ENCODE peak calls at places on chromosomes 3 and 15, in four cellular contexts. Z, T, I and H are unnamed samples.

GRCh38 chr15:100879046-100879445 is 585 bp upstream of the ALDH1A3 start:
- DNase-seq in Z (peak), T (no peak), I (no peak), H (no peak)

GRCh38 chr3:151925876-151926275 is 52.4 kb downstream of the SUCNR1 start:
- DNase-seq in Z (no peak), T (no peak), I (no peak), H (no peak)

GRCh38 chr3:191105418-191105817 is 93.6 kb upstream of the OSTN start:
- DNase-seq in Z (no peak), T (no peak), I (no peak), H (no peak)

GRCh38 chr15:96431787-96432186 is 101.3 kb downstream of the NR2F2 start:
- DNase-seq in Z (no peak), T (no peak), I (no peak), H (no peak)

GRCh38 chr3:169669816-169670215 is 6.3 kb upstream of the MECOM start:
- DNase-seq in Z (no peak), T (no peak), I (no peak), H (no peak)

GRCh38 chr15:68315495-68316007 is 38.0 kb downstream of the FEM1B start:
- DNase-seq in Z (no peak), T (no peak), I (no peak), H (peak)

GRCh38 chr15:67117356-67117755 is 52.0 kb downstream of the SMAD3 start:
- DNase-seq in Z (no peak), T (no peak), I (no peak), H (no peak)

GRCh38 chr3:15108869-15109268 is 9.9 kb upstream of the RBSN start:
- DNase-seq in Z (no peak), T (no peak), I (no peak), H (no peak)

GRCh38 chr3:187188931-187189330 is 8.4 kb upstream of the RTP1 start:
- DNase-seq in Z (no peak), T (peak), I (no peak), H (no peak)

GRCh38 chr15:70262591-70263274 is 165.0 kb upstream of the TLE3 start:
- DNase-seq in Z (no peak), T (no peak), I (no peak), H (no peak)

GRCh38 chr3:125507128-125507527 is 12.9 kb downstream of the SNX4 start:
- DNase-seq in Z (no peak), T (no peak), I (no peak), H (no peak)

GRCh38 chr15:64991536-64992135 is 1.9 kb upstream of the SPG21 start:
- DNase-seq in Z (no peak), T (no peak), I (peak), H (no peak)

GRCh38 chr3:171056528-171056927 is 30.0 kb upstream of the SLC2A2 start:
- DNase-seq in Z (no peak), T (no peak), I (no peak), H (no peak)

GRCh38 chr15:42504631-42505030 is 9.2 kb downstream of the SNAP23 start:
- DNase-seq in Z (no peak), T (no peak), I (no peak), H (no peak)

GRCh38 chr15:31159837-31160236 is 58.3 kb upstream of the TRPM1 start:
- DNase-seq in Z (no peak), T (no peak), I (no peak), H (no peak)

GRCh38 chr3:87186631-87187159 is 40.4 kb upstream of the CHMP2B start:
- DNase-seq in Z (no peak), T (no peak), I (no peak), H (no peak)

GRCh38 chr15:87871130-87871737 is 385.3 kb downstream of the NTRK3 start:
- DNase-seq in Z (no peak), T (no peak), I (no peak), H (no peak)

GRCh38 chr15:64343841-64344240 is 12.1 kb downstream of the CSNK1G1 start:
- DNase-seq in Z (no peak), T (no peak), I (no peak), H (no peak)

GRCh38 chr15:59963925-59964324 is 40.2 kb upstream of the FOXB1 start:
- DNase-seq in Z (no peak), T (no peak), I (no peak), H (no peak)

GRCh38 chr15:76994001-76994400 is 925 bp upstream of the PSTPIP1 start:
- DNase-seq in Z (peak), T (no peak), I (peak), H (no peak)

GRCh38 chr15:76994496-76994895 is 430 bp upstream of the PSTPIP1 start:
- DNase-seq in Z (no peak), T (no peak), I (no peak), H (no peak)

GRCh38 chr15:76996526-76997401 is 1.8 kb downstream of the PSTPIP1 start:
- DNase-seq in Z (peak), T (no peak), I (peak), H (no peak)

GRCh38 chr15:76994971-76995945 is at the start of gene PSTPIP1:
- DNase-seq in Z (peak), T (no peak), I (peak), H (no peak)

GRCh38 chr15:76996076-76996525 is 1.2 kb downstream of the PSTPIP1 start:
- DNase-seq in Z (no peak), T (no peak), I (no peak), H (no peak)
- H3K4me3 ChIP-seq in Z (peak), T (no peak), I (peak), H (peak)

GRCh38 chr3:195801251-195802183 is 10.2 kb downstream of the MUC4 start:
- DNase-seq in Z (no peak), T (no peak), I (no peak), H (no peak)

GRCh38 chr3:195802261-195802701 is 9.4 kb downstream of the MUC4 start:
- DNase-seq in Z (no peak), T (no peak), I (no peak), H (no peak)

GRCh38 chr3:195805181-195805580 is 6.5 kb downstream of the MUC4 start:
- DNase-seq in Z (no peak), T (no peak), I (no peak), H (no peak)

GRCh38 chr3:195803309-195803908 is 8.3 kb downstream of the MUC4 start:
- DNase-seq in Z (no peak), T (no peak), I (no peak), H (no peak)

DNA sequence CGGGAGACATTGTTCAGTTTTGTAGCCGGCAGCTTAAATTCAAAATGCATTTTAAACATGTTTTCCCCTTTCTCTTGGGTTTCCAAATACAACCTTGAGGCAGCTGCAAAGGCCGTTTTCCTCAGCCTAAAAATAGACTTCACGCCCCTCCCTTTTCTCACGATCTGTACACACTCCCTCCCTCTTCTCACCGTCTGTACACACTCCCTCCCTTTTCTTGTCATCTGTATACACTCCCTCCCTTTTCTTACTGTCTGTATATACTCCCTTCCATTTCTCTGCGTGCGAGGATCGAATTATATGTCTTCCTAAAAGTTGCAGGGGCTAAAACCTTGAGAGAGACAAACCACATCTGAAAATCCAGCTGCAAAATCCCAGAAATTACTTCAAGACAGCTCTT is 8.9 kb downstream of the MUC4 start:
- DNase-seq in Z (no peak), T (no peak), I (no peak), H (no peak)
- H3K4me3 ChIP-seq in Z (peak), T (no peak), I (peak), H (peak)

DNA sequence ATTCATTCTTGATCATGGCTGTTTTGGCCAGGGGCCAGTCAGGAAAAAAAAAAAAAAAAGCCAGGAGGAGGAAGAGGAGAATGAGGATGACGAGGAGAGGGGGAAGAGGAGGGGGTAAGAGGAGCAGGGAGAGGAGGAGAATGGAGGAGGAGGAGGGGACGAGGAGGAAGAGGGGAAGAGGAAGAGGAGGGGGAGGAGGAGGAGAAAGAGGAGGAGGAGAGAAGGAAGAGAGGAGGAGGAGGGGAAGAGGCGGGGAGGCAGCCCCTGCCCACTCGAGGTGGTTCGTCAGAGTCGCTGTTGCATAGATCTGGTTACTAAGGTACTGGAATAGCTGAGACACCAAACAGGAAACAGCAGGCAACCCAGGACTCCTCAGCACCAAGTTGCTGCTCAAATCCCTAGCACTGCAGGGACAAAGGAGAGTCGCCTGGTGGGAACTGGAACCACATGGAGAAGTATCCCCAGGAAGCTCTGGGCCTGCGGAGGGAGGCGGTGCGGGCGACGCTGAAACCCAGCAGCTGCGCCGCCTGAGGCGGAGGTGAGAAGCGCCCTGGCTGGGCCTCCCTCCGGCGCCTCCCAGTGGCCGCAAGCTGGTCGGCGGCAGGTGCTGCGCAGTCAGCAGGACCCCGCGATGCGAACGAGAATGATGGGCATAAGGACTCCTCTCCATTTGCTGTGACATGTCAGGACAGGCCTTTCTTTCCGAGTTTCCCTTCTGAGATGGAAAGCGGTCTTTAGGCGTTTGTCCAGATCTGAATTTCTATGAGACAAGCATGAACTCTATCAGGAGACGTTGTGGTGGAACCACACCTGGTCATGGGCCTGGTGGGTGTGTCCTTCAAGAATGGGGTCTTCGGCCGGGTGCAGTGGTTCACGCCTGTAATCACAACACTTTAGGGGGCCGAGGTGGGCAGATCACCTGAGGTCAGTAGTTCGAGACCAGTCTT is 17.5 kb downstream of the FAM240A start:
- DNase-seq in Z (peak), T (peak), I (peak), H (no peak)
- H3K4me3 ChIP-seq in Z (peak), T (peak), I (peak), H (peak)

GRCh38 chr3:142077859-142078500 is 71.4 kb downstream of the TFDP2 start:
- DNase-seq in Z (no peak), T (no peak), I (no peak), H (no peak)

GRCh38 chr3:142086581-142087090 is 62.7 kb downstream of the TFDP2 start:
- DNase-seq in Z (no peak), T (no peak), I (no peak), H (no peak)

GRCh38 chr3:142077155-142077858 is 72.0 kb downstream of the TFDP2 start:
- DNase-seq in Z (no peak), T (no peak), I (no peak), H (no peak)

DNA sequence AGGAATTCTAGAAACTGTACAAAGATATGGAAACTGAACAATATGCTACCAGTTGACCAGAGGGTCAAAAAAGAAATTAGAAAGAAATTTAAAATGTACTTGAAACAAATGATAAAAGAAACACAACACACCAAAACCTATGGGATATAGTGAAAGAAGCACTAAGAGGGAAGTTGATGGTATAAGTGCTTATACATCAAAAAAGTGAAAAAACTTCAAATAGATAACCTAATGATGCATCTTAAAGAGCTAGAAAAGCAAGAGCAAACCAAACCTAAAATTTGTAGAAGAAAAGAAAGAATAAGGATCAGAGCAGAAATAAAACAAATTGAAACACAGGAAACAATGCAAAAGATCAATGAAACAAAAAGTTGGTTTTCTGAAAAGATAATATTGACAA is 68.2 kb downstream of the TFDP2 start:
- DNase-seq in Z (no peak), T (no peak), I (no peak), H (no peak)
- H3K4me3 ChIP-seq in Z (no peak), T (no peak), I (no peak), H (no peak)

GRCh38 chr3:135556184-135556583 is 409.3 kb upstream of the PPP2R3A start:
- DNase-seq in Z (no peak), T (no peak), I (no peak), H (no peak)
- H3K4me3 ChIP-seq in Z (no peak), T (no peak), I (no peak), H (no peak)

DNA sequence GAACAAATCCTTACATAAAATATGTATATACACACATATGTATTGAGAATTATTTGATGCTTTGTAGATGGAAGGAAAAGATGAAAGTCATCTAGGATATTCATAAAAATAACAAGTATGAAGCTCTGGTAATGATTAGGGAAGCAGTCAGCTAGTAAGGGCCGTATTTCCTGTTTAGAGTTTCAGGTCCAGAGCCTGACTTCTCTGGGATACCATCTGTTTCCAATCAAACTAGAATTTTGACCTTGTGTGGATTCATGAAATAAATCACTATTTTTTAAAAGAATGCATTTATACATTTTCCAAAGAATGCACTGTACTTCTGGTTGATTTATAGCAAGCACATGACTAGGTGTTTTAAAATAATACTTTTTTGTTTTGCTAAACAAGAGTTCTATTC is 156.1 kb upstream of the CGNL1 start:
- DNase-seq in Z (no peak), T (no peak), I (no peak), H (no peak)
- H3K4me3 ChIP-seq in Z (no peak), T (no peak), I (peak), H (peak)

GRCh38 chr3:71109241-71109976 is 474.1 kb downstream of the FOXP1 start:
- DNase-seq in Z (no peak), T (no peak), I (no peak), H (no peak)
- H3K4me3 ChIP-seq in Z (no peak), T (no peak), I (no peak), H (no peak)

DNA sequence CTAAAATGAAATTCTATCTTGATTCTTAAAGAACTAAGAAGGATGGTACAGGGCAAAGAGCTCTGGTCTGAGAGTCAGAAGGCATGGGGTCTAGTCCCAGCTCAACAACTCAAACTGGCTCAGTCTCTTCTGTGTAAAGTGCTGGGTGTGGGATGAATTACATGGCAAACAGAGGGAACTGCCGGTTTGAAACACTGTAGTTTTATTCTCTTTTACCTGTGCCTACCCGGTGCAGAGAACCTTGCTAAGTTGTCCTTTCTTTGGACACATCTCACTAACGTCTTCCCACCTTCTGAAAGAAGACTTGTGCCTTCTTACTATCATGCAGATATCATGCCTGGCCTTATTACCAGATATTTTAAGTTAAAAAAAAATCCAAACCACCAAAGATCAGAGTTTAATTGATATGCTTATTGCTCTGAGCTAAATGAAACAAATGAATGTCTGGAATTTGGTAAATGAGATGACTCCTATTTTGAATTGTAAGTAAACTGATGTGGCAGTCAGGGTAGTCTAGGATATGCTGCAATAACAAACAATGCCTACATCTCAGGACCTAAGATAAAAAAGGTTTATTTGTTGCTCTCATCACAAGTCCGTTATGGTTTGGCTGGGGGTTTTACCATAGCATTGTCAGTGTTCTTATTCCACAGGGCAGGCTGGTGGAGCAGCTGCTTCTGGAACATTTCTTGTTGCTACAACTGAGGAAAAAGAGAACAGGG is 12.5 kb upstream of the RARRES1 start:
- DNase-seq in Z (no peak), T (no peak), I (no peak), H (no peak)
- H3K4me3 ChIP-seq in Z (no peak), T (no peak), I (no peak), H (no peak)

GRCh38 chr15:80864666-80865065 is 85.5 kb downstream of the CEMIP start:
- DNase-seq in Z (no peak), T (no peak), I (no peak), H (no peak)
- H3K4me3 ChIP-seq in Z (no peak), T (no peak), I (no peak), H (no peak)

GRCh38 chr3:112638327-112639020 is 2.5 kb downstream of the CCDC80 start:
- DNase-seq in Z (peak), T (no peak), I (peak), H (no peak)
- H3K4me3 ChIP-seq in Z (peak), T (no peak), I (peak), H (peak)